ENCODE peak calls at places on chromosomes 7 and 10, in ten cellular contexts. H, W, S, K, C, N, X, A, J and U are unnamed samples.

GRCh38 chr10:122962405-122962804 is 8.4 kb upstream of the C10orf88 start:
- DNase-seq in K (no peak), S (no peak), C (no peak), H (no peak), W (no peak), A (no peak), X (no peak), J (no peak), N (no peak), U (no peak)

GRCh38 chr10:11011966-11012365 is 5.7 kb upstream of the CELF2 start:
- DNase-seq in C (no peak), J (no peak), K (peak), N (no peak), X (no peak), H (no peak), A (no peak), S (no peak), W (no peak), U (no peak)

GRCh38 chr10:36172054-36172531 is 530.0 kb upstream of the FZD8 start:
- DNase-seq in W (no peak), X (peak), N (no peak), K (no peak), H (no peak), J (peak), S (no peak), A (no peak), C (peak), U (no peak)

GRCh38 chr10:6667679-6668270 is 87.7 kb upstream of the PRKCQ start:
- DNase-seq in K (peak), S (peak), W (peak), N (no peak), C (peak), J (peak), X (no peak), A (peak), H (no peak), U (no peak)

GRCh38 chr10:4532467-4532866 is 293.5 kb upstream of the AKR1E2 start:
- DNase-seq in N (no peak), K (peak), S (no peak), A (no peak), J (peak), W (no peak), C (peak), H (no peak), X (no peak), U (no peak)

GRCh38 chr7:34104120-34104519 is 198.8 kb downstream of the BMPER start:
- DNase-seq in X (no peak), J (peak), A (no peak), C (no peak), W (no peak), N (no peak), H (no peak), S (no peak), K (no peak), U (no peak)

GRCh38 chr10:31757374-31757773 is 171.3 kb downstream of the ARHGAP12 start:
- DNase-seq in W (no peak), K (no peak), C (no peak), X (no peak), A (no peak), N (no peak), J (no peak), S (no peak), H (no peak), U (no peak)

GRCh38 chr7:29471444-29472138 is 92.0 kb upstream of the PRR15 start:
- DNase-seq in H (no peak), C (no peak), X (no peak), N (no peak), W (no peak), A (no peak), K (no peak), S (no peak), J (no peak), U (no peak)

GRCh38 chr7:146319625-146320024 is 203.0 kb downstream of the CNTNAP2 start:
- DNase-seq in N (no peak), S (no peak), X (no peak), C (no peak), A (peak), J (no peak), W (no peak), K (no peak), H (no peak), U (no peak)

GRCh38 chr10:35517431-35518181 is 87.5 kb upstream of the GJD4 start:
- DNase-seq in H (no peak), A (no peak), W (no peak), J (peak), K (peak), N (no peak), X (no peak), S (no peak), C (peak), U (no peak)

DNA sequence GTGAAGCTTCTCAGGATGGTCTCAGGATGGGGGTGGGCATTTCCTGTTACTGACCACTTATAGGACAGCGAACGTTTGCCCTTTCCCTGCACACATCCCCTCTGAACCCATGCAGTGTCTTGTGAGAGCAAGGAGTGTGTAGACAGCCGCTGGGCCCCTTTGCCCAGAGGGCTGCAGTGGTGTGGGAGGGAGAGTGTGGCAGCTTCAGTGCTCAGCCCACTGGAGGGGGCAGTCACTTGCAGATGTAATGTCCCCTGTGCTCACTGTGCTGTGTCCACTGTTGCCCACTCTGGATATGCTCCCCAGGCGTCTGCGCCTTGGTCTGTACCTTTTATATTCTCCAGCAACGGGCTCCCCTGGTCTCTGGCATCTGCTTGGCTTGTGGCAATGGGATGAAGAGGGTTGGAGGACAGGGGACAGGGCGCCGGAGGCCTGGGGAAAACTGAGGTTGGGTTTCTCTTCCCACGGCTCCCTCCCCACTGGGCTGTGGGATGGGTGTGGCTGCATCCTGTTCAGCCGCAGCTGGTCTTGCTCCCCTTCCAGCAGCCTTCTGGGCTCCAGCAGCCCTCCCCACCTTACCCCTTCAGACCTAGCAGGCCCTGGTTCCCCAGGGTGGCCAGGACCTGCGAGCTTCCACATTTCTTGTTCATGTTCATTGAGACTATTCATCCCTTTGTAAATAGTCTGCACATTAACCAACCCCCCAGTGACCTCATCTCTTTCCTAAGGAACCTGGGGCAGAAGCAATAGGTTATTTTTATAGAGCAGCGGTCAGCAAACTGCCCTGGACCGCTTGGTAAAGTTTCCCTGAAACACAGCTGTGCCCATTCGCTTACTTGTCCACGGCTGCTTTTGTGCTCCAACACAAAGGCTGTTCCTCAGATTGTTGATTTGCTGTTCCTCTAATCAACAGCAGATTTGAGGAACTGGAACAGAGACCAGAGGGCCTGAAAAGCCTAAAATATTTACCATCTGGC is 6.1 kb downstream of the ZNF789 start:
- DNase-seq in S (no peak), K (no peak), H (no peak), C (no peak), W (no peak), N (no peak), J (no peak), A (no peak), X (no peak), U (no peak)
- H3K4me3 ChIP-seq in S (no peak), K (no peak), H (no peak), C (no peak), W (no peak), N (no peak), J (no peak), A (no peak), X (no peak), U (no peak)

DNA sequence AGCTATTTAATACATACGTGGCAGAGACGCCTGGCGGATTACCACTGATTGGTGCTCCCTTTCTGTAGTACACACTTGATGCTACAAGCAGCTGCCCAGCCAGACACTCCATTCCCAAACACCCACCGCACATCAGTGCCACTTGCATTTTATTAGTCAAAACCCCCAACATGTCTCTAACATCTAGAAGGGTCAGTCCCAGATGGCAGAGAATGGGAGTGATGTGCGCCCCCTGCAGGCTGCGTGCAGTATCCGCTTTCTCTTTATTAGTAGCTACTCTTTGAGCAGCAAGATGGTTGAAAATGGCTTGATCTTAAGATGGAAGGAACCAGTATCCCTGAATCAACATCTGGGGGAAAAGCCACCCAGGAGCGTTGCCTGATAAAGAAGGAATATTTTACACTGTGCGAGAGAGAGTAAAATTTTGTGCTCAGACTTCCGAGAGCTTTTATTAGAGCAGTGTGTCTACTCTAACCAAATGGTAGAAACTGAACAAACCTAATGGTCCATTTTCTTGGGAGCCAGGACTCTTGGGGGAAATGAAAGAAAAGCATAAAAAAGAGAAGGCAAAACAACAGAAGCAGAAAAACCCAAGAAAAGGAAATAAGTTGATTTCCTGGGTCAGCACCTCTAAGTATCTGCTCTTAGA is 78.3 kb downstream of the ST8SIA6 start:
- DNase-seq in X (no peak), S (peak), N (no peak), K (no peak), C (peak), H (no peak), J (peak), W (peak), A (peak), U (no peak)
- TF ChIP-seq CTCF in X (peak), S (peak), N (peak), K (peak), C (peak), H (no peak), J (peak), W (peak), A (peak), U (peak)

GRCh38 chr10:22669163-22669711 is 45.1 kb downstream of the PIP4K2A start:
- DNase-seq in S (no peak), W (no peak), K (no peak), N (no peak), H (no peak), C (no peak), J (no peak), A (no peak), X (no peak), U (no peak)
- H3K4me3 ChIP-seq in S (no peak), W (no peak), K (no peak), N (no peak), H (no peak), C (no peak), J (no peak), A (no peak), X (no peak), U (no peak)

DNA sequence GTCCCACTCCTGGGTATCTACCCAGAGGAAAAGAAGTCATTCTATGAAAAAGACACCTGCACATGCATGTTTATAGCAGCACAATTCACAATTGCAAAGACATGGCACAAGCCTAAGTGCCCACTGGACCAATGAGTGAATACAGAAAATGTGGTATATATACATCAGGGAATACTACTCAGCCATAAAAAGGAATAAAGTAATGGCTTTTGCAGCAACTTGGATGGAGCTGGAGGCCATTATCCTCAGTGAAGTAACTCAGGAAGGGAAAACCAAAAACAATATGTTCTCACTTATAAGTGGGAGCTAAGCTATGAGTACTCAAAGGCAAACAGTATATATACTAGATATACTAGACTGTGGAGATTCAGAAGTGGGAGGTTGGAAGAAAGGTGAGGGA is 53.7 kb downstream of the VKORC1L1 start:
- DNase-seq in X (no peak), W (no peak), K (no peak), A (no peak), C (no peak), J (no peak), H (no peak), S (no peak), N (no peak), U (no peak)
- TF ChIP-seq CTCF in X (no peak), W (no peak), K (no peak), A (no peak), C (no peak), J (no peak), H (no peak), S (no peak), N (no peak), U (no peak)

GRCh38 chr10:21885940-21886339 is 117.6 kb downstream of the DNAJC1 start:
- DNase-seq in K (no peak), S (no peak), C (no peak), A (no peak), X (no peak), W (no peak), J (no peak), H (no peak), N (no peak), U (no peak)

GRCh38 chr10:21894648-21895342 is 108.7 kb downstream of the DNAJC1 start:
- DNase-seq in J (no peak), W (no peak), H (no peak), S (no peak), N (no peak), X (no peak), C (no peak), A (no peak), K (no peak), U (no peak)

GRCh38 chr10:21891439-21891838 is 112.1 kb downstream of the DNAJC1 start:
- DNase-seq in C (no peak), S (no peak), N (no peak), A (no peak), J (no peak), W (no peak), K (no peak), X (no peak), H (no peak), U (no peak)

GRCh38 chr10:21888959-21889358 is 114.6 kb downstream of the DNAJC1 start:
- DNase-seq in N (no peak), C (no peak), S (peak), X (no peak), W (no peak), H (no peak), A (peak), K (no peak), J (no peak), U (no peak)

DNA sequence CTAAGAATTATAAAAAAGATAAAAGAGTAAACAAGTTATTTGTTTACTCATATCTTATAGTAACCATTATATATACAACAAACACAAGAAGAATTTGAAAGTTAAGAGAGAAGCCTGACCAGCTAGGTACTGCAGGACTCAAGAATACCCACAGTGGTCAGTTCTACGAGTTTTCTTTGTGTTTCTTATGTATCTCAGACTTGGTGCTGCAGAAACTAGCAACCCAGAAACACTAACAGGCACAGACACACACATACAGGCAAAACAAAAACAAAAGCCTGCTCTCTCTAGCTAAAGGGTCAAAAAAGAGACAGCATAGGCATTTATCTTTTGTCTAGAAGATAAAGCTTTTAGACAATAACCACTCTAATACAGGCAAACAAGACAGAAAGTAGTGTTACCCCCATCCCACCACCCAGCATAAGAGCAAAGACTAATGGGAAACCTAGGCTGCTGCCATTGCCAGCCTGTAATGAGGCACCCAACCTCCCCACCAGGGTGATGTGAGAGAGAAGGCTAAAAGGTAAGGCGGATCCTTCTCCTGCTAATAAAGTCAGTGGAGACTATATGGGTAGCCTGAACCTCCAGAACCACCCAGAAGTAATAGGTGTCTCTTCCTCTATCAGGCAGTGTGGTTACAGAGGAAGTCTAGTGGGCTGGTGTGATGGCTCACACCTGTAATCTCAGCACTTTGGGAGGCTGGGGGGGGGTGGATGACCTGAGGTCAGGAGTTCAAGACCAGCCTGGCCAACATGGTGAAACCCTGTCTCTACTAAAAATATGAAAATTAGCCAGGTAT is 113.9 kb downstream of the DNAJC1 start:
- DNase-seq in W (no peak), A (no peak), X (no peak), H (no peak), S (no peak), J (no peak), C (no peak), K (no peak), N (no peak), U (no peak)
- H3K4me3 ChIP-seq in W (no peak), A (no peak), X (no peak), H (no peak), S (no peak), J (no peak), C (no peak), K (no peak), N (no peak), U (no peak)